ENCODE peak calls at places on chromosomes 13 and 19, in nine cellular contexts. V is lung; W is HFF-Myc; B is brain microvascular endothelial cell; K is GM13977; Z is thoracic aorta; I is neural progenitor cell; J is heart right ventricle; X is CD4-positive, alpha-beta T cell. L is an unnamed sample.

GRCh38 chr19:5172859-5173577 is 167.6 kb downstream of the PTPRS start:
- DNase-seq in Z (peak; percentile 32), X (no peak), W (peak; percentile 87), B (peak; percentile 99), I (no peak), K (no peak), J (no peak), V (no peak), L (peak; percentile 99)

GRCh38 chr13:113366031-113366588 is 2.2 kb upstream of the GRTP1 start:
- DNase-seq in X (no peak), K (no peak), W (no peak), J (no peak), V (no peak), B (no peak), I (no peak), Z (no peak), L (no peak)

GRCh38 chr19:10499550-10500246 is 3.5 kb downstream of the KEAP1 start:
- DNase-seq in J (no peak), X (no peak), B (no peak), Z (no peak), K (peak; percentile 9), I (no peak), W (no peak), V (no peak), L (no peak)

GRCh38 chr19:19514881-19515763 is at the start of gene TSSK6:
- DNase-seq in J (no peak), X (no peak), V (no peak), Z (no peak), I (no peak), B (no peak), K (no peak), W (no peak), L (no peak)

GRCh38 chr19:48807590-48808308 is 3.1 kb downstream of the BCAT2 start:
- DNase-seq in W (no peak), Z (no peak), J (no peak), I (peak; percentile 60), B (no peak), V (no peak), X (no peak), K (no peak), L (no peak)

GRCh38 chr19:18173054-18173571 is 500 bp upstream of the IFI30 start:
- DNase-seq in W (no peak), V (peak; percentile 69), X (no peak), J (no peak), B (no peak), K (no peak), Z (no peak), I (no peak), L (no peak)

GRCh38 chr19:45940515-45940805 is 25.9 kb upstream of the NANOS2 start:
- DNase-seq in I (no peak), V (no peak), B (no peak), K (no peak), Z (no peak), X (no peak), J (no peak), W (no peak), L (no peak)

GRCh38 chr19:24072720-24073119 is 14.3 kb upstream of the ZNF254 start:
- DNase-seq in I (no peak), K (no peak), V (no peak), W (no peak), J (no peak), Z (no peak), X (no peak), B (no peak), L (no peak)

GRCh38 chr13:35621989-35622388 is 145.5 kb upstream of the MAB21L1 start:
- DNase-seq in I (no peak), Z (no peak), J (no peak), W (no peak), K (no peak), X (no peak), V (no peak), B (no peak), L (peak; percentile 64)

GRCh38 chr19:10450853-10451609 is 30.7 kb downstream of the PDE4A start:
- DNase-seq in W (no peak), J (no peak), K (no peak), X (no peak), Z (no peak), V (no peak), I (peak; percentile 51), B (no peak), L (no peak)

DNA sequence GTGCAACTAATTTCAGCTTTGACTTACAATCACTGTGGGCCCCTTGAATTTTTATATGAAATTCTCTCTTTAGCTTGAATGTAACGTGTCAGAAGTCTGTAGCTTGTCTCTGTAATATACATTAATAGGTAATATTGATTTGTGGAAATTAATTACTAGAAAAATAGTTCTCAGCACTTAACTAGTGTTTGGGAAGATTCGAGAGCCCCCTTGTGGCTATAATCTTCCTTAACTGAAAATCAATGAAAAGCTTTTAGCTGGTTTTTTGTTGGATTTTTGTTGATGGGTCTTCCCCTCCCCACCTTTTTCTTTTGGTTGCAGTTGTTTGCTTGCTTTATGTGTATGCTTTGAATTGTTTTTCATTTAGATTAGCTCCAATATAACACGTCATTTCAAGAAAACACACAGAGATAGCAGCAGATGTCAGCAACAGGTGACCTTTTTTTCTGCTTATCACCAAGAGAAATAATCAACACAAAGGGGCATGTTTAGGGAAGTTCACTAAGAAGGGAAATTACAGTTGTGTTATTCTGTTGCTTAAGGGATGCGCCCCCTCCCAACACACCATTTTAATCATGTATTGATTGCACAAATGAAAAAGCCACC is 176.8 kb downstream of the OXGR1 start:
- DNase-seq in W (no peak), I (peak; percentile 55), K (no peak), J (no peak), V (no peak), B (no peak), X (no peak), Z (no peak), L (no peak)
- TF ChIP-seq CTCF in W (peak; percentile 17), I (peak; percentile 80), K (peak; percentile 56), J (no peak), V (no peak), B (peak; percentile 48), X (no peak), Z (peak; percentile 66), L (peak; percentile 31)

GRCh38 chr13:109917422-109917821 is 131.0 kb upstream of the IRS2 start:
- DNase-seq in V (no peak), Z (no peak), W (no peak), J (no peak), I (no peak), B (no peak), K (no peak), X (no peak), L (no peak)

GRCh38 chr13:109914111-109914510 is 127.7 kb upstream of the IRS2 start:
- DNase-seq in I (no peak), Z (no peak), W (no peak), K (no peak), J (no peak), B (no peak), V (no peak), X (no peak), L (no peak)

GRCh38 chr13:109919715-109920375 is 133.5 kb upstream of the IRS2 start:
- DNase-seq in I (no peak), B (peak; percentile 37), X (no peak), K (no peak), W (no peak), V (no peak), Z (no peak), J (no peak), L (peak; percentile 21)

GRCh38 chr13:109922518-109922917 is 136.1 kb upstream of the IRS2 start:
- DNase-seq in V (no peak), W (no peak), J (no peak), K (no peak), I (no peak), X (no peak), Z (no peak), B (no peak), L (no peak)

DNA sequence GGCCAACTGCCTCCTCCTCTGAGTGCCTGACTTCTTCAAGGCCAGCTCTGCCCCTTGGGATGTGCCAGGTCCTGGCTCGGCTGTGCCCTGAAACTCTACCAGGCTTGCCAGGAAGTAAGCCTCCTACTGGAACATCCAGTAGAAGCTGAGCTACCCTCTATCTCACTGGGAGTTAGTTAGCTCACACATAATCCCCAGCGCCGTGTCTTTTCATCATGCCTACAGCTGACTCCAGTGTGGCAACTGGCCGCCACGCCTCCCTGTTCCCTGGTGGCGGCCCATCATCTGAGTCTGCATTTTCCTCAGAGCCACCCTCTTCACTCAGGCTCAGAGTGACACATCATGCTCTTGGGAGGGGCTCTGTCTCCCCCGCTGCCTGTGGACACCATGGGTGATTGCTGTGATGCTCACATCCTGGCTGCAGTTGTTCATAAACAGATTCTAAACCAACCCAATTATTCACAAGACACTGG is 131.8 kb upstream of the IRS2 start:
- DNase-seq in B (peak; percentile 32), V (no peak), I (peak; percentile 30), Z (no peak), J (no peak), W (no peak), K (no peak), X (no peak), L (peak; percentile 33)
- TF ChIP-seq CTCF in B (no peak), V (no peak), I (no peak), Z (no peak), J (no peak), W (no peak), K (no peak), X (no peak), L (no peak)

GRCh38 chr13:70960841-70961443 is 852.7 kb upstream of the KLHL1 start:
- DNase-seq in B (peak; percentile 20), I (peak; percentile 42), V (no peak), J (no peak), W (peak; percentile 5), Z (no peak), X (no peak), K (peak; percentile 11), L (no peak)
- TF ChIP-seq CTCF in B (peak; percentile 63), I (peak; percentile 86), V (peak; percentile 7), J (peak; percentile 22), W (peak; percentile 41), Z (no peak), X (peak; percentile 31), K (peak; percentile 59), L (peak; percentile 42)

GRCh38 chr19:57466489-57466888 is 9.5 kb upstream of the VN1R1 start:
- DNase-seq in X (no peak), V (no peak), Z (no peak), W (no peak), B (no peak), K (no peak), J (peak; percentile 33), I (no peak), L (no peak)

GRCh38 chr19:57465680-57466381 is 8.9 kb upstream of the VN1R1 start:
- DNase-seq in K (peak; percentile 41), B (no peak), X (no peak), W (no peak), V (no peak), I (peak; percentile 32), Z (no peak), J (no peak), L (peak; percentile 66)
- TF ChIP-seq CTCF in K (peak; percentile 69), B (peak; percentile 53), X (no peak), W (peak; percentile 61), V (no peak), I (peak; percentile 43), Z (no peak), J (no peak), L (peak; percentile 28)

GRCh38 chr19:875265-875879 is 15.9 kb downstream of the CFD start:
- DNase-seq in J (no peak), B (no peak), I (no peak), V (no peak), Z (no peak), K (no peak), W (no peak), X (no peak), L (no peak)
- TF ChIP-seq CTCF in J (no peak), B (peak; percentile 3), I (no peak), V (no peak), Z (no peak), K (no peak), W (no peak), X (no peak), L (no peak)

L was measured in foreskin fibroblast.